ENCODE peak calls at places on chromosomes 2 and 18, in six cellular contexts. One of them, this sample, is unnamed.
A peak's percentile ranks its signal among the peaks of the same experiment; 100 is the strongest.

GRCh38 chr2:161613161-161613560 is 11.1 kb upstream of the SLC4A10 start:
- DNase-seq in WERI-Rb-1: no peak
- DNase-seq in HCT116: no peak
- DNase-seq in PC-9: no peak
- DNase-seq in esophagus squamous epithelium: no peak
- DNase-seq in foreskin keratinocyte: no peak
- DNase-seq in this sample: no peak

GRCh38 chr2:117957616-117958015 is 56.3 kb downstream of the CCDC93 start:
- DNase-seq in WERI-Rb-1: no peak
- DNase-seq in HCT116: no peak
- DNase-seq in PC-9: peak; percentile 72
- DNase-seq in esophagus squamous epithelium: no peak
- DNase-seq in foreskin keratinocyte: no peak
- DNase-seq in this sample: no peak

GRCh38 chr2:220064282-220065042 is 437.0 kb downstream of the SLC4A3 start:
- DNase-seq in WERI-Rb-1: no peak
- DNase-seq in HCT116: no peak
- DNase-seq in PC-9: no peak
- DNase-seq in esophagus squamous epithelium: no peak
- DNase-seq in foreskin keratinocyte: no peak
- DNase-seq in this sample: no peak

GRCh38 chr2:200534572-200534971 is 8.6 kb downstream of the SGO2 start:
- DNase-seq in WERI-Rb-1: no peak
- DNase-seq in HCT116: no peak
- DNase-seq in PC-9: no peak
- DNase-seq in esophagus squamous epithelium: no peak
- DNase-seq in foreskin keratinocyte: no peak
- DNase-seq in this sample: no peak

GRCh38 chr2:17594533-17595391 is 54.3 kb downstream of the VSNL1 start:
- DNase-seq in WERI-Rb-1: no peak
- DNase-seq in HCT116: no peak
- DNase-seq in PC-9: no peak
- DNase-seq in esophagus squamous epithelium: no peak
- DNase-seq in foreskin keratinocyte: no peak
- DNase-seq in this sample: no peak

GRCh38 chr2:112793449-112793978 is 9.2 kb upstream of the IL1A start:
- DNase-seq in WERI-Rb-1: no peak
- DNase-seq in HCT116: no peak
- DNase-seq in PC-9: peak; percentile 49
- DNase-seq in esophagus squamous epithelium: no peak
- DNase-seq in foreskin keratinocyte: peak; percentile 83
- DNase-seq in this sample: no peak

GRCh38 chr2:23824777-23825212 is 102.1 kb downstream of the ATAD2B start:
- DNase-seq in WERI-Rb-1: no peak
- DNase-seq in HCT116: peak; percentile 36
- DNase-seq in PC-9: peak; percentile 41
- DNase-seq in esophagus squamous epithelium: no peak
- DNase-seq in foreskin keratinocyte: no peak
- DNase-seq in this sample: no peak

GRCh38 chr2:1907283-1907682 is 163.0 kb upstream of the PXDN start:
- DNase-seq in WERI-Rb-1: peak; percentile 90
- DNase-seq in HCT116: no peak
- DNase-seq in PC-9: no peak
- DNase-seq in esophagus squamous epithelium: no peak
- DNase-seq in foreskin keratinocyte: no peak
- DNase-seq in this sample: no peak

GRCh38 chr2:198873771-198874501 is 583.8 kb downstream of the SATB2 start:
- DNase-seq in WERI-Rb-1: no peak
- DNase-seq in HCT116: no peak
- DNase-seq in PC-9: no peak
- DNase-seq in esophagus squamous epithelium: no peak
- DNase-seq in foreskin keratinocyte: no peak
- DNase-seq in this sample: no peak

GRCh38 chr2:62672601-62673000 is 32.9 kb upstream of the EHBP1 start:
- DNase-seq in WERI-Rb-1: no peak
- DNase-seq in HCT116: no peak
- DNase-seq in PC-9: peak; percentile 54
- DNase-seq in esophagus squamous epithelium: no peak
- DNase-seq in foreskin keratinocyte: no peak
- DNase-seq in this sample: peak; percentile 43

GRCh38 chr2:127597046-127597983 is 48.6 kb upstream of the GPR17 start:
- DNase-seq in WERI-Rb-1: no peak
- DNase-seq in HCT116: no peak
- DNase-seq in PC-9: no peak
- DNase-seq in esophagus squamous epithelium: no peak
- DNase-seq in foreskin keratinocyte: no peak
- DNase-seq in this sample: no peak

GRCh38 chr2:10204326-10205200 is 82.0 kb downstream of the RRM2 start:
- DNase-seq in WERI-Rb-1: no peak
- DNase-seq in HCT116: no peak
- DNase-seq in PC-9: no peak
- DNase-seq in esophagus squamous epithelium: no peak
- DNase-seq in foreskin keratinocyte: no peak
- DNase-seq in this sample: no peak

GRCh38 chr2:46489430-46489829 is 10.1 kb downstream of the TMEM247 start:
- DNase-seq in WERI-Rb-1: no peak
- DNase-seq in HCT116: no peak
- DNase-seq in PC-9: no peak
- DNase-seq in esophagus squamous epithelium: no peak
- DNase-seq in foreskin keratinocyte: no peak
- DNase-seq in this sample: no peak

GRCh38 chr2:36485521-36485920 is 112.4 kb downstream of the FEZ2 start:
- DNase-seq in WERI-Rb-1: no peak
- DNase-seq in HCT116: no peak
- DNase-seq in PC-9: no peak
- DNase-seq in esophagus squamous epithelium: no peak
- DNase-seq in foreskin keratinocyte: peak; percentile 50
- DNase-seq in this sample: peak; percentile 73

GRCh38 chr18:46751882-46752281 is 5.0 kb downstream of the ST8SIA5 start:
- DNase-seq in WERI-Rb-1: no peak
- DNase-seq in HCT116: no peak
- DNase-seq in PC-9: peak; percentile 25
- DNase-seq in esophagus squamous epithelium: no peak
- DNase-seq in foreskin keratinocyte: peak; percentile 18
- DNase-seq in this sample: no peak

GRCh38 chr2:162490795-162491470 is 147.0 kb downstream of the GCA start:
- DNase-seq in WERI-Rb-1: no peak
- DNase-seq in HCT116: no peak
- DNase-seq in PC-9: no peak
- DNase-seq in esophagus squamous epithelium: no peak
- DNase-seq in foreskin keratinocyte: no peak
- DNase-seq in this sample: no peak

GRCh38 chr18:63994783-63995399 is 25.0 kb downstream of the SERPINB8 start:
- DNase-seq in WERI-Rb-1: peak; percentile 65
- DNase-seq in HCT116: peak; percentile 22
- DNase-seq in PC-9: no peak
- DNase-seq in esophagus squamous epithelium: no peak
- DNase-seq in foreskin keratinocyte: no peak
- DNase-seq in this sample: peak; percentile 34

GRCh38 chr2:120431386-120432292 is 85.7 kb downstream of the INHBB start:
- DNase-seq in WERI-Rb-1: no peak
- DNase-seq in HCT116: no peak
- DNase-seq in PC-9: no peak
- DNase-seq in esophagus squamous epithelium: no peak
- DNase-seq in foreskin keratinocyte: no peak
- DNase-seq in this sample: no peak

GRCh38 chr2:219549619-219550018 is 5.8 kb downstream of the TMEM198 start:
- DNase-seq in WERI-Rb-1: no peak
- DNase-seq in HCT116: no peak
- DNase-seq in PC-9: no peak
- DNase-seq in esophagus squamous epithelium: no peak
- DNase-seq in foreskin keratinocyte: no peak
- DNase-seq in this sample: no peak

GRCh38 chr2:85601771-85602475 is 575 bp downstream of the TMEM150A start:
- DNase-seq in WERI-Rb-1: peak; percentile 35
- DNase-seq in HCT116: no peak
- DNase-seq in PC-9: no peak
- DNase-seq in esophagus squamous epithelium: no peak
- DNase-seq in foreskin keratinocyte: no peak
- DNase-seq in this sample: no peak

GRCh38 chr18:59470627-59471121 is 111.6 kb upstream of the LMAN1 start:
- DNase-seq in WERI-Rb-1: no peak
- DNase-seq in HCT116: no peak
- DNase-seq in PC-9: no peak
- DNase-seq in esophagus squamous epithelium: no peak
- DNase-seq in foreskin keratinocyte: no peak
- DNase-seq in this sample: no peak

GRCh38 chr2:1563084-1563857 is 150.0 kb downstream of the TPO start:
- DNase-seq in WERI-Rb-1: no peak
- DNase-seq in HCT116: no peak
- DNase-seq in PC-9: no peak
- DNase-seq in esophagus squamous epithelium: no peak
- DNase-seq in foreskin keratinocyte: no peak
- DNase-seq in this sample: no peak

GRCh38 chr18:14976736-14977430 is 228.9 kb downstream of the ANKRD30B start:
- DNase-seq in WERI-Rb-1: no peak
- DNase-seq in HCT116: no peak
- DNase-seq in PC-9: peak; percentile 46
- DNase-seq in esophagus squamous epithelium: no peak
- DNase-seq in foreskin keratinocyte: no peak
- DNase-seq in this sample: no peak

GRCh38 chr18:11976882-11977281 is 4.4 kb upstream of the IMPA2 start:
- DNase-seq in WERI-Rb-1: no peak
- DNase-seq in HCT116: no peak
- DNase-seq in PC-9: no peak
- DNase-seq in esophagus squamous epithelium: no peak
- DNase-seq in foreskin keratinocyte: peak; percentile 56
- DNase-seq in this sample: no peak

GRCh38 chr2:151669585-151670081 is 64.6 kb downstream of the NEB start:
- DNase-seq in WERI-Rb-1: no peak
- DNase-seq in HCT116: no peak
- DNase-seq in PC-9: no peak
- DNase-seq in esophagus squamous epithelium: no peak
- DNase-seq in foreskin keratinocyte: no peak
- DNase-seq in this sample: no peak

GRCh38 chr2:233385489-233386044 is 31.3 kb downstream of the DGKD start:
- DNase-seq in WERI-Rb-1: no peak
- DNase-seq in HCT116: no peak
- DNase-seq in PC-9: no peak
- DNase-seq in esophagus squamous epithelium: no peak
- DNase-seq in foreskin keratinocyte: no peak
- DNase-seq in this sample: no peak

GRCh38 chr2:8488001-8488738 is 193.7 kb upstream of the ID2 start:
- DNase-seq in WERI-Rb-1: no peak
- DNase-seq in HCT116: no peak
- DNase-seq in PC-9: no peak
- DNase-seq in esophagus squamous epithelium: no peak
- DNase-seq in foreskin keratinocyte: no peak
- DNase-seq in this sample: no peak

GRCh38 chr2:213451542-213452256 is 167.4 kb downstream of the SPAG16 start:
- DNase-seq in WERI-Rb-1: no peak
- DNase-seq in HCT116: no peak
- DNase-seq in PC-9: no peak
- DNase-seq in esophagus squamous epithelium: no peak
- DNase-seq in foreskin keratinocyte: no peak
- DNase-seq in this sample: no peak

GRCh38 chr2:49044680-49045079 is 109.6 kb downstream of the FSHR start:
- DNase-seq in WERI-Rb-1: peak; percentile 43
- DNase-seq in HCT116: no peak
- DNase-seq in PC-9: no peak
- DNase-seq in esophagus squamous epithelium: no peak
- DNase-seq in foreskin keratinocyte: no peak
- DNase-seq in this sample: no peak

GRCh38 chr18:69636529-69637301 is 236.0 kb downstream of the DOK6 start:
- DNase-seq in WERI-Rb-1: peak; percentile 31
- DNase-seq in HCT116: no peak
- DNase-seq in PC-9: no peak
- DNase-seq in esophagus squamous epithelium: no peak
- DNase-seq in foreskin keratinocyte: no peak
- DNase-seq in this sample: no peak

GRCh38 chr2:197383825-197384224 is 51.0 kb downstream of the SF3B1 start:
- DNase-seq in WERI-Rb-1: peak; percentile 38
- DNase-seq in HCT116: no peak
- DNase-seq in PC-9: no peak
- DNase-seq in esophagus squamous epithelium: no peak
- DNase-seq in foreskin keratinocyte: no peak
- DNase-seq in this sample: no peak

GRCh38 chr2:197604117-197604516 is 71.3 kb downstream of the RFTN2 start:
- DNase-seq in WERI-Rb-1: no peak
- DNase-seq in HCT116: no peak
- DNase-seq in PC-9: no peak
- DNase-seq in esophagus squamous epithelium: no peak
- DNase-seq in foreskin keratinocyte: no peak
- DNase-seq in this sample: no peak

DNA sequence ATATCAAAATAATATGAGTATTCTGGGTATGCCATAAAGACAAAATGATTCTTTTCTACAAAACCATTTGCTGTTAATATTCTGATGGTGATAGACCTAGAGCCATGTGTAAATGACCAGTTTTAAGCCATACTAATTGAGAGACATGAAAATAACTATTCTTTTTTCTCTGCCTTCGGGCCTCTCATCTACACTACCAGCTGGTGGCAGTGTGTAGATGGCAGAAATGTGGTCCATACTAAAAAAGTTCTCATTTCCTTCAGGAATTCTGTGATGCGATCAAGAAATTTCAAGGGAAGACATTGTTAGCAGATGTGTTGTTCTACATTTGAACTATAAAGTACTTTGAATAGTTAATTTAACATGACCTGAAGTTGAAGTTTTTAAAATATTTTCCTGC is 485.2 kb downstream of the TRIB2 start:
- DNase-seq in WERI-Rb-1: no peak
- DNase-seq in HCT116: no peak
- DNase-seq in PC-9: no peak
- DNase-seq in esophagus squamous epithelium: no peak
- DNase-seq in foreskin keratinocyte: no peak
- DNase-seq in this sample: no peak
- TF ChIP-seq CTCF in WERI-Rb-1: peak; percentile 40
- TF ChIP-seq CTCF in HCT116: no peak
- TF ChIP-seq CTCF in PC-9: peak; percentile 47
- TF ChIP-seq CTCF in esophagus squamous epithelium: no peak
- TF ChIP-seq CTCF in foreskin keratinocyte: peak; percentile 59
- TF ChIP-seq CTCF in this sample: no peak

GRCh38 chr18:32469691-32470131 is 971 bp downstream of the GAREM1 start:
- DNase-seq in WERI-Rb-1: no peak
- DNase-seq in HCT116: no peak
- DNase-seq in PC-9: no peak
- DNase-seq in esophagus squamous epithelium: no peak
- DNase-seq in foreskin keratinocyte: peak; percentile 12
- DNase-seq in this sample: no peak
- H3K27ac ChIP-seq in WERI-Rb-1: no peak overlapping the region
- H3K27ac ChIP-seq in HCT116: peak overlapping the region; percentile 70
- H3K27ac ChIP-seq in PC-9: peak overlapping the region; percentile 30
- H3K27ac ChIP-seq in esophagus squamous epithelium: peak overlapping the region; percentile 85
- H3K27ac ChIP-seq in foreskin keratinocyte: peak overlapping the region; percentile 70
- H3K27ac ChIP-seq in this sample: no peak overlapping the region

GRCh38 chr2:181290182-181290581 is 167.0 kb upstream of the ITGA4 start:
- DNase-seq in WERI-Rb-1: no peak
- DNase-seq in HCT116: no peak
- DNase-seq in PC-9: no peak
- DNase-seq in esophagus squamous epithelium: no peak
- DNase-seq in foreskin keratinocyte: no peak
- DNase-seq in this sample: no peak
- TF ChIP-seq CTCF in WERI-Rb-1: no peak
- TF ChIP-seq CTCF in HCT116: no peak
- TF ChIP-seq CTCF in PC-9: no peak
- TF ChIP-seq CTCF in esophagus squamous epithelium: no peak
- TF ChIP-seq CTCF in foreskin keratinocyte: no peak
- TF ChIP-seq CTCF in this sample: no peak

GRCh38 chr2:180618570-180618969 is 361.8 kb upstream of the UBE2E3 start:
- DNase-seq in WERI-Rb-1: no peak
- DNase-seq in HCT116: no peak
- DNase-seq in PC-9: no peak
- DNase-seq in esophagus squamous epithelium: no peak
- DNase-seq in foreskin keratinocyte: no peak
- DNase-seq in this sample: no peak
- H3K27ac ChIP-seq in WERI-Rb-1: no peak overlapping the region
- H3K27ac ChIP-seq in HCT116: no peak overlapping the region
- H3K27ac ChIP-seq in PC-9: no peak overlapping the region
- H3K27ac ChIP-seq in esophagus squamous epithelium: no peak overlapping the region
- H3K27ac ChIP-seq in foreskin keratinocyte: no peak overlapping the region
- H3K27ac ChIP-seq in this sample: no peak overlapping the region